ENCODE peak calls at places on chromosome 5, in seven cellular contexts. V is mesothelial cell of epicardium, L is cardiac muscle cell, O is mucosa of descending colon, X is progenitor cell of endocrine pancreas, D is upper lobe of right lung, J is AG09319. K is an unnamed sample.

GRCh38 chr5:98205691-98206461 is 567.6 kb upstream of the RGMB start:
- DNase-seq in O (no peak), V (no peak), L (no peak), D (no peak), J (no peak), X (no peak), K (no peak)

GRCh38 chr5:171162165-171162564 is 146.9 kb upstream of the TLX3 start:
- DNase-seq in X (no peak), J (no peak), L (no peak), D (no peak), O (no peak), V (no peak), K (no peak)

GRCh38 chr5:10653033-10653432 is 89.2 kb downstream of the ANKRD33B start:
- DNase-seq in L (peak), D (no peak), J (no peak), X (no peak), O (no peak), V (no peak), K (no peak)

GRCh38 chr5:77138981-77139380 is 51.9 kb upstream of the ZBED3 start:
- DNase-seq in X (no peak), J (no peak), L (peak), O (no peak), V (no peak), D (no peak), K (no peak)

GRCh38 chr5:24789631-24790354 is 145.0 kb upstream of the CDH10 start:
- DNase-seq in D (no peak), J (no peak), X (no peak), O (no peak), V (no peak), L (no peak), K (no peak)

GRCh38 chr5:64758916-64759315 is 9.6 kb downstream of the SREK1IP1 start:
- DNase-seq in D (no peak), O (no peak), L (no peak), X (no peak), V (no peak), J (no peak), K (no peak)

GRCh38 chr5:89981871-89982773 is 427.4 kb downstream of the CETN3 start:
- DNase-seq in V (no peak), D (no peak), L (no peak), X (no peak), J (no peak), O (no peak), K (no peak)

GRCh38 chr5:72951850-72952468 is 3.9 kb upstream of the FCHO2 start:
- DNase-seq in D (no peak), L (peak), X (no peak), O (no peak), V (no peak), J (no peak), K (no peak)

GRCh38 chr5:131389096-131389868 is 125.4 kb downstream of the CDC42SE2 start:
- DNase-seq in X (no peak), J (no peak), O (no peak), D (no peak), V (no peak), L (no peak), K (no peak)

GRCh38 chr5:53779541-53779981 is 219.1 kb downstream of the NDUFS4 start:
- DNase-seq in J (no peak), X (no peak), O (no peak), D (no peak), L (peak), V (peak), K (peak)

GRCh38 chr5:36744041-36744677 is 132.4 kb upstream of the NIPBL start:
- DNase-seq in D (no peak), V (no peak), X (no peak), O (no peak), L (no peak), J (no peak), K (no peak)

GRCh38 chr5:127875235-127876021 is 172.2 kb downstream of the CCDC192 start:
- DNase-seq in O (no peak), D (no peak), J (no peak), V (peak), L (peak), X (peak), K (peak)

GRCh38 chr5:6678385-6678784 is 34.8 kb upstream of the TENT4A start:
- DNase-seq in V (no peak), D (no peak), J (no peak), L (no peak), X (no peak), O (no peak), K (no peak)

GRCh38 chr5:56638061-56638621 is 177.2 kb upstream of the MAP3K1 start:
- DNase-seq in O (no peak), X (peak), L (no peak), D (no peak), V (no peak), J (no peak), K (no peak)

GRCh38 chr5:169805527-169805934 is 168.5 kb downstream of the DOCK2 start:
- DNase-seq in D (no peak), V (no peak), O (no peak), X (no peak), J (no peak), L (peak), K (no peak)

GRCh38 chr5:139394123-139394653 is 716 bp downstream of the PROB1 start:
- DNase-seq in V (peak), J (no peak), D (peak), X (peak), O (peak), L (peak), K (peak)

GRCh38 chr5:21254161-21254560 is 1266.2 kb upstream of the CDH18 start:
- DNase-seq in J (no peak), D (no peak), V (no peak), X (no peak), L (no peak), O (no peak), K (no peak)

GRCh38 chr5:71475788-71476384 is 20.4 kb downstream of the BDP1 start:
- DNase-seq in D (no peak), V (no peak), O (no peak), X (no peak), J (no peak), L (peak), K (no peak)

GRCh38 chr5:142437563-142437962 is 112.7 kb upstream of the SPRY4 start:
- DNase-seq in V (no peak), D (no peak), O (no peak), L (no peak), J (no peak), X (no peak), K (no peak)

GRCh38 chr5:137618476-137618875 is 117.4 kb downstream of the KLHL3 start:
- DNase-seq in V (no peak), O (no peak), J (no peak), D (no peak), L (no peak), X (no peak), K (no peak)

GRCh38 chr5:173954671-173955605 is 34.0 kb upstream of the C5orf47 start:
- DNase-seq in O (no peak), J (peak), V (no peak), D (no peak), X (no peak), L (no peak), K (no peak)

GRCh38 chr5:115463985-115464384 is 80.6 kb downstream of the FEM1C start:
- DNase-seq in V (no peak), J (no peak), O (no peak), D (no peak), L (peak), X (no peak), K (no peak)

GRCh38 chr5:178086266-178086665 is 27.1 kb upstream of the N4BP3 start:
- DNase-seq in J (no peak), L (no peak), D (no peak), V (no peak), O (no peak), X (no peak), K (no peak)

GRCh38 chr5:162196351-162196750 is 128.8 kb downstream of the GABRG2 start:
- DNase-seq in X (no peak), L (no peak), J (no peak), O (no peak), D (no peak), V (no peak), K (no peak)

GRCh38 chr5:156036640-156037039 is 290.3 kb upstream of the SGCD start:
- DNase-seq in O (no peak), J (peak), V (no peak), L (no peak), D (no peak), X (no peak), K (no peak)

GRCh38 chr5:163867738-163868137 is 362.3 kb downstream of the MAT2B start:
- DNase-seq in L (peak), D (no peak), V (no peak), X (no peak), J (no peak), O (no peak), K (no peak)

GRCh38 chr5:180332051-180332517 is 21.1 kb downstream of the GFPT2 start:
- DNase-seq in V (no peak), D (no peak), J (no peak), L (peak), O (no peak), X (no peak), K (peak)

GRCh38 chr5:78808380-78808779 is 159.8 kb upstream of the LHFPL2 start:
- DNase-seq in L (peak), V (no peak), O (no peak), J (no peak), D (no peak), X (no peak), K (no peak)

GRCh38 chr5:97425511-97425910 is 242.5 kb upstream of the RIOK2 start:
- DNase-seq in D (no peak), L (peak), V (no peak), J (no peak), X (no peak), O (no peak), K (peak)

GRCh38 chr5:143229426-143229895 is 174.0 kb downstream of the NR3C1 start:
- DNase-seq in J (no peak), V (no peak), L (no peak), O (no peak), X (no peak), D (no peak), K (no peak)

GRCh38 chr5:174590820-174591219 is 133.6 kb upstream of the MSX2 start:
- DNase-seq in J (no peak), X (no peak), D (no peak), L (no peak), V (no peak), O (no peak), K (no peak)

GRCh38 chr5:64807505-64807904 is 38.8 kb downstream of the CWC27 start:
- DNase-seq in D (no peak), O (no peak), J (no peak), X (no peak), L (no peak), V (no peak), K (no peak)

GRCh38 chr5:103336967-103337366 is 78.4 kb downstream of the MACIR start:
- DNase-seq in L (no peak), D (no peak), J (no peak), X (no peak), V (no peak), O (no peak), K (no peak)

GRCh38 chr5:103780794-103781193 is 218.2 kb upstream of the NUDT12 start:
- DNase-seq in J (no peak), V (no peak), X (no peak), O (no peak), D (no peak), L (no peak), K (no peak)

GRCh38 chr5:150710165-150710564 is 9.3 kb upstream of the RBM22 start:
- DNase-seq in D (no peak), X (no peak), L (peak), J (no peak), V (no peak), O (no peak), K (no peak)
- TF ChIP-seq CTCF in D (peak), X (peak), L (peak), J (peak), V (no peak), O (no peak), K (no peak)

GRCh38 chr5:140881889-140882590 is at the start of gene PCDHA13:
- DNase-seq in J (no peak), X (no peak), D (peak), V (no peak), L (peak), O (peak), K (peak)
- TF ChIP-seq CTCF in J (no peak), X (no peak), D (peak), V (no peak), L (no peak), O (no peak), K (no peak)

GRCh38 chr5:147240266-147240985 is 5.6 kb downstream of the STK32A start:
- DNase-seq in O (no peak), L (no peak), V (no peak), J (no peak), X (no peak), D (no peak), K (no peak)

GRCh38 chr5:147234098-147234824 is 565 bp upstream of the STK32A start:
- DNase-seq in L (no peak), J (no peak), X (no peak), D (no peak), V (no peak), O (no peak), K (no peak)

DNA sequence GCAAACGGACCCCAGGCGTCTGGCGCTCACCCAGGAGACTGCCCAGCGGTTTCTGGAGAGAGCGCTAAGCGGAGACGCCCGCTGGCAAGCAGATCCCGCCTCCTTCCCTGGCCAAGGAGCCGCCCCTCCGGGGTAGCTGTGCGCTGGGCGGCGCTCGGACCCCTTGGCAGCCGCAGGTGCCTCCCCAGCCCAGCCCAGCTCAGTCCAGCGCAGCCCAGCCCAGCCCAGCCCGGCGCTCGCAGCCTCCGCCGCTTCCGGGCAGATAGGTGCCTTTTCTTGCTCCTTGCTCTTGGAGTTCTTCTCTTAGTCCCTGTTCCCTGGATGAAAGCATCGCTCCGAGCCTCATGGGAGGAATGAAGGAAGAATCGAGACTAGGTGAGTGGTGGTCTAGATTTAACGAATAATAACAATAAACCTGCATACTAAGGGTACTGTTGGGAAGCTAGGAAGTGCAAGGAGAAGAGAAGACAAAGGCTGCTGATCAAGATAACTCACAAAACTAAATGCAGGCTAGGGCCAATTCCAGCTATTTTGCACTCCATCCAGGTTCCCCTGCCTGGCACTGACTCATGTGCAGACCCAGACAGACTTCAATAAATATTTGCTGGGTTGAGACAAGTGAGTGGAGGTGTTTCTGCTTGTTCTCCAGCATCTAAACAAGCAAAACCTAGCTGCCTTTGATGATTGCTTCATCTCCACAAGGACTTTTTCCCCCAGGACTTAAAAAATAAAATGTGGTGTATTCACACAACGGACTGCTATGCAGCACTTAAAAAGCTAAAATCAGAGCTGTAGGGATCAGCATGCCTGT is at the start of gene STK32A:
- DNase-seq in O (peak), L (peak), D (peak), X (peak), V (peak), J (no peak), K (peak)
- TF ChIP-seq CTCF in O (no peak), L (no peak), D (no peak), X (peak), V (no peak), J (no peak), K (no peak)

GRCh38 chr5:55534436-55535198 is at the start of gene PLPP1:
- DNase-seq in O (peak), X (peak), V (peak), D (peak), L (peak), J (peak), K (peak)
- TF ChIP-seq CTCF in O (no peak), X (no peak), V (no peak), D (no peak), L (no peak), J (no peak), K (no peak)

GRCh38 chr5:113043491-113043931 is 66.9 kb downstream of the DCP2 start:
- DNase-seq in V (peak), L (peak), X (peak), D (no peak), O (no peak), J (no peak), K (peak)
- TF ChIP-seq CTCF in V (no peak), L (no peak), X (peak), D (no peak), O (no peak), J (peak), K (no peak)

GRCh38 chr5:85549836-85550599 is 1067.7 kb upstream of the COX7C start:
- DNase-seq in V (no peak), J (no peak), O (peak), X (no peak), L (no peak), D (no peak), K (no peak)

GRCh38 chr5:85549229-85549628 is 1068.5 kb upstream of the COX7C start:
- DNase-seq in V (no peak), O (no peak), L (no peak), J (no peak), X (no peak), D (no peak), K (no peak)

GRCh38 chr5:85545129-85545528 is 1072.6 kb upstream of the COX7C start:
- DNase-seq in O (no peak), L (no peak), X (no peak), J (no peak), V (no peak), D (no peak), K (no peak)
- TF ChIP-seq CTCF in O (no peak), L (no peak), X (no peak), J (no peak), V (no peak), D (no peak), K (no peak)

GRCh38 chr5:82107277-82107676 is 135.5 kb downstream of the ATG10 start:
- DNase-seq in D (no peak), J (peak), O (no peak), X (no peak), V (no peak), L (peak), K (no peak)
- TF ChIP-seq CTCF in D (peak), J (peak), O (no peak), X (peak), V (peak), L (peak), K (peak)

DNA sequence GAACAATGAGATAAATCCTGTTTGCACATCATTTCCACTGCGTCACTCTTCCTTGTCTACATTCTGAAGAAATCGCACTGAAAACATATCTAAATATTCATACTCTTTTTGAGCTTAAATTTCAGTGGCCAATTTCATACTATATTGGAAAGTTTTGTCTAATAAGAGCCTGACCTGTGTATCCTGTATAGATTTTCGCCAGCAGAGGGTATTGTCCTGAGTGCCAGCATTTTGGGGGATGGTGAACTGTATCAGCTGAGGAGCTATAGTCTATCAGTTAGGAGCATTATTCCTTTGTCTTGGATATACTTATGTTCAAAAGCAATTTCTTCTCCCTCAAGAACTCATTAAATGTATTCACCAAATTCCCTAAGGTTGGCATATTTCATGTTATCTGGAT is 102.3 kb downstream of the SEMA6A start:
- DNase-seq in O (no peak), D (no peak), L (no peak), X (no peak), J (no peak), V (no peak), K (no peak)
- TF ChIP-seq CTCF in O (no peak), D (no peak), L (no peak), X (peak), J (no peak), V (peak), K (peak)

DNA sequence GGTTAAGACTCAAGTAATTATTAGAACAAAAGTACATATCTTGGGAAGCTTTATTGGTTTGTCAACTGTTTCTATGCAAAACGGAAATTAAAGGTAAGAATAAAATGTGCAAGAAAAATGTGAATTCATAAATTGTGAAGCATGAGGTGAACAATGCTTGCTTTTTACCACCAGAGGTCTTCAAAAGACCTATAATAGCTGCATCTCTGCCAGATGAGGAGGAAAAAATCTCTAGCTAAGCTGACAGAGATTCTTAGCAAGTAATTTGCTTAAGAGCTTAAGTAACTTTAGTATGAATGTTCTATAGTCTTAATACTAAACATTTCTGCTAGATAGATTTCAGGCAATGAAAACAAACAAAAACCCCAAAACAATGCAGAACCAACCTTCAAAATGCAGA is 54.1 kb downstream of the MRPS30 start:
- DNase-seq in O (no peak), J (no peak), D (no peak), X (no peak), L (no peak), V (no peak), K (no peak)
- TF ChIP-seq CTCF in O (no peak), J (peak), D (peak), X (peak), L (no peak), V (no peak), K (no peak)

GRCh38 chr5:168648576-168648975 is 69.4 kb upstream of the PANK3 start:
- DNase-seq in O (no peak), D (no peak), X (no peak), J (no peak), V (no peak), L (no peak), K (no peak)

GRCh38 chr5:168648016-168648415 is 68.8 kb upstream of the PANK3 start:
- DNase-seq in L (no peak), X (no peak), V (no peak), D (no peak), O (no peak), J (no peak), K (no peak)

GRCh38 chr5:168645195-168645594 is 66.0 kb upstream of the PANK3 start:
- DNase-seq in V (no peak), J (no peak), L (no peak), O (no peak), X (no peak), D (no peak), K (no peak)

GRCh38 chr5:168647083-168647482 is 67.9 kb upstream of the PANK3 start:
- DNase-seq in O (no peak), J (no peak), L (no peak), X (no peak), D (no peak), V (no peak), K (no peak)

GRCh38 chr5:168646335-168646734 is 67.2 kb upstream of the PANK3 start:
- DNase-seq in X (no peak), O (no peak), J (no peak), D (no peak), V (no peak), L (no peak), K (no peak)
- TF ChIP-seq CTCF in X (no peak), O (no peak), J (no peak), D (no peak), V (no peak), L (no peak), K (no peak)

K was measured in endothelial cell.